ENCODE peak calls at places on chromosomes 12 and 14, in six cellular contexts. J, C, U, B, K and S are unnamed samples.

GRCh38 chr12:22410497-22410896 is 76.0 kb upstream of the ST8SIA1 start:
- DNase-seq in J (no peak), C (no peak), U (no peak), B (no peak), K (peak; percentile 99), S (no peak)

GRCh38 chr12:46430340-46430948 is 57.9 kb upstream of the SLC38A2 start:
- DNase-seq in J (no peak), C (no peak), U (no peak), B (peak; percentile 88), K (peak; percentile 99), S (no peak)

GRCh38 chr12:8026282-8026637 is 6.3 kb upstream of the FOXJ2 start:
- DNase-seq in J (no peak), C (no peak), U (no peak), B (no peak), K (no peak), S (no peak)

GRCh38 chr12:19893514-19893913 is 454.2 kb downstream of the AEBP2 start:
- DNase-seq in J (no peak), C (no peak), U (no peak), B (peak; percentile 48), K (peak; percentile 29), S (no peak)

GRCh38 chr14:58749066-58749669 is 111.4 kb downstream of the DACT1 start:
- DNase-seq in J (no peak), C (no peak), U (no peak), B (peak; percentile 99), K (peak; percentile 74), S (no peak)

GRCh38 chr12:92259852-92260251 is 114.2 kb upstream of the BTG1 start:
- DNase-seq in J (no peak), C (no peak), U (no peak), B (no peak), K (no peak), S (no peak)

GRCh38 chr14:39988939-39989338 is 556.7 kb upstream of the FBXO33 start:
- DNase-seq in J (no peak), C (no peak), U (no peak), B (peak; percentile 31), K (peak; percentile 25), S (no peak)

GRCh38 chr14:22651586-22651985 is 7.4 kb upstream of the OR6J1 start:
- DNase-seq in J (no peak), C (no peak), U (no peak), B (no peak), K (no peak), S (no peak)

GRCh38 chr12:116152268-116152667 is 125.2 kb downstream of the MED13L start:
- DNase-seq in J (no peak), C (no peak), U (no peak), B (peak; percentile 97), K (peak; percentile 73), S (no peak)

GRCh38 chr12:94832780-94833760 is 170.4 kb downstream of the NDUFA12 start:
- DNase-seq in J (no peak), C (peak; percentile 20), U (no peak), B (peak; percentile 26), K (no peak), S (peak; percentile 42)

GRCh38 chr12:123494124-123494843 is 36.3 kb downstream of the SNRNP35 start:
- DNase-seq in J (no peak), C (no peak), U (peak; percentile 77), B (no peak), K (no peak), S (no peak)

GRCh38 chr14:56195727-56196126 is 77.5 kb downstream of the PELI2 start:
- DNase-seq in J (no peak), C (no peak), U (no peak), B (peak; percentile 77), K (no peak), S (peak; percentile 23)

GRCh38 chr12:116050266-116050665 is 227.2 kb downstream of the MED13L start:
- DNase-seq in J (no peak), C (no peak), U (no peak), B (no peak), K (no peak), S (no peak)

GRCh38 chr14:89337912-89338311 is 79.1 kb downstream of the FOXN3 start:
- DNase-seq in J (no peak), C (no peak), U (no peak), B (no peak), K (no peak), S (no peak)

GRCh38 chr14:55449116-55449515 is 8.7 kb upstream of the TBPL2 start:
- DNase-seq in J (no peak), C (no peak), U (no peak), B (no peak), K (no peak), S (no peak)

GRCh38 chr12:81992461-81992860 is 233.3 kb upstream of the PPFIA2 start:
- DNase-seq in J (no peak), C (no peak), U (peak; percentile 33), B (no peak), K (peak; percentile 20), S (peak; percentile 47)

GRCh38 chr14:69968151-69968550 is 88.9 kb downstream of the SMOC1 start:
- DNase-seq in J (no peak), C (no peak), U (no peak), B (peak; percentile 54), K (no peak), S (no peak)

GRCh38 chr12:124490584-124491305 is 76.7 kb downstream of the NCOR2 start:
- DNase-seq in J (no peak), C (peak; percentile 74), U (peak; percentile 96), B (no peak), K (no peak), S (no peak)

GRCh38 chr14:46951103-46951502 is 299.5 kb upstream of the RPL10L start:
- DNase-seq in J (no peak), C (no peak), U (no peak), B (no peak), K (peak; percentile 4), S (no peak)

GRCh38 chr14:100820945-100821344 is 5.0 kb upstream of the MEG3 start:
- DNase-seq in J (no peak), C (no peak), U (no peak), B (no peak), K (no peak), S (no peak)

GRCh38 chr12:29732211-29732992 is 51.3 kb downstream of the TMTC1 start:
- DNase-seq in J (no peak), C (no peak), U (no peak), B (peak; percentile 51), K (no peak), S (no peak)

GRCh38 chr14:81332725-81333124 is 67.4 kb downstream of the STON2 start:
- DNase-seq in J (no peak), C (no peak), U (no peak), B (no peak), K (no peak), S (no peak)

GRCh38 chr12:6696690-6697583 is 3.7 kb downstream of the PIANP start:
- DNase-seq in J (no peak), C (no peak), U (no peak), B (no peak), K (no peak), S (no peak)

GRCh38 chr12:6295187-6295811 is 15.2 kb upstream of the PLEKHG6 start:
- DNase-seq in J (no peak), C (no peak), U (no peak), B (peak; percentile 72), K (peak; percentile 98), S (no peak)

DNA sequence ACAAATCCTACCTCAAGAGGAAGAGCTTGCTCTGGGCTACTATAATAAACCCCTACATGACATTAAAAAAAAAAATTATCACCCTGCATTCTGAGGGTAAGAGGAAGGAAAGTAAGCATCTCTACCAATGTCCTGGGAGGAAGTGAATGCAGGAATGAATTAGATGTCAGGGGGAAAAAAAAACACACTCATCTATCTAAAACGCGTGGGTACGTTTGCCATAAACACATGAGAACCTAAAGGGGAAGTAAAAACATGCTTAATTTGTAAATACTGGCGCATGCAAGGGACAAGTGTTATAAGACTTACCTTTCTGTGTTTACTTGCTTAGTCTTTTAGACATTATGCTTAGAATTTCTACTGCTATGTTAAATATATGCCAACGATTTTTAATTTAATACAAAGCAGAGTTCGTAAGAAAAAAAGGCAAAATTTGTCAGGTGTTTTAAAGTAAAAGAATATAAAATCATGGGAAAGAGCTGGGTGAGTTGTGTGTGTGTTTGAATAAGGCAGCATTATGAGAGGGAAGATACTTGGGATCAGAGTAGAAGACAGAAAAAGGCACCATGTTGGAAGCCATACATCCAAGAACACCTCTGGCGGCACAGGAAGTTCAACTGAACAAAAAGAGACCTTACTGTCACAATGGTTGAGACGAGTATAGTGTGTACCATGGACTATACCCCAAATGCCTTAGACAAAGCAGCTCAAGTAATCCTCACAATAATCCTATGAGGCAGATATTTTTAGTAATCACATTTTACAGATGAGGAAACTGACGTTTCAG is 1.5 kb downstream of the TMED8 start:
- DNase-seq in J (no peak), C (no peak), U (no peak), B (no peak), K (no peak), S (no peak)
- H3K4me3 ChIP-seq in J (peak overlapping the region; percentile 97), C (no peak overlapping the region), U (no peak overlapping the region), B (no peak overlapping the region), K (no peak overlapping the region), S (no peak overlapping the region)

GRCh38 chr12:53050426-53051057 is 677 bp downstream of the TNS2 start:
- DNase-seq in J (no peak), C (no peak), U (peak; percentile 43), B (no peak), K (no peak), S (no peak)

GRCh38 chr12:53052419-53053222 is 2.8 kb downstream of the TNS2 start:
- DNase-seq in J (no peak), C (peak; percentile 92), U (peak; percentile 98), B (peak; percentile 63), K (peak; percentile 34), S (no peak)

GRCh38 chr12:53051058-53051880 is 1.4 kb downstream of the TNS2 start:
- DNase-seq in J (no peak), C (peak; percentile 89), U (peak; percentile 89), B (no peak), K (peak; percentile 66), S (peak; percentile 46)

GRCh38 chr12:53053223-53054111 is 3.6 kb downstream of the TNS2 start:
- DNase-seq in J (no peak), C (peak; percentile 71), U (peak; percentile 84), B (no peak), K (peak; percentile 73), S (peak; percentile 82)

DNA sequence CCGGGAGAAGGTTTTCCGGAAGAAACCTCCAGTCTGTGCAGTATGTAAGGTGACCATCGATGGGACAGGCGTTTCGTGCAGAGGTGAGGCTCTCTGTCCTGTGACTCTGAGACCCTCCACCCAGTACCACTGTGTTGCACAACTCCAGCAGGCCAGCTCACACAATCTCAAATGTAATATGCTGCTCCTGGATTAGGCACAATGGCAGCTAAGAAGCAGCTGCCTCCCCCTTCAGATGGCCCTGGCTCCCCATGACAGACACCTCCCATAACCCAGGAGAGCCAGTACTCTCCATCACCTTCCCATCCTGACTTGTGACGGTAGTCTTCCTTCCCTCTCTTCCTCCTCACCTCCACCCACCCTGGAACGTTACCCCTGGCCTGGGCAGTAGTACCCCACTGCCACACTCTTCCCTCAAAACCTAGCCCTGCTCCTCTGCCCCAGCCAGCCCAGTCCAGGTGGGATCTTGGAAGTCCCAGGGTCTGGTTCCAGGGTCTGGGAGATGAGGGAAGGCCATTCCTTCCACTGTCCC is 2.1 kb downstream of the TNS2 start:
- DNase-seq in J (no peak), C (no peak), U (peak; percentile 62), B (no peak), K (no peak), S (no peak)
- H3K4me3 ChIP-seq in J (peak overlapping the region; percentile 84), C (peak overlapping the region; percentile 76), U (peak overlapping the region; percentile 72), B (peak overlapping the region; percentile 31), K (no peak overlapping the region), S (no peak overlapping the region)

GRCh38 chr12:2689879-2690278 is 104.9 kb upstream of the FKBP4 start:
- DNase-seq in J (no peak), C (no peak), U (no peak), B (no peak), K (no peak), S (peak; percentile 73)
- H3K4me3 ChIP-seq in J (no peak overlapping the region), C (no peak overlapping the region), U (no peak overlapping the region), B (no peak overlapping the region), K (no peak overlapping the region), S (no peak overlapping the region)

GRCh38 chr12:120539303-120539702 is 5.1 kb downstream of the RNF10 start:
- DNase-seq in J (no peak), C (no peak), U (no peak), B (peak; percentile 40), K (peak; percentile 62), S (no peak)
- H3K4me3 ChIP-seq in J (peak overlapping the region; percentile 42), C (no peak overlapping the region), U (no peak overlapping the region), B (no peak overlapping the region), K (no peak overlapping the region), S (no peak overlapping the region)